ENCODE peak calls at places on chromosomes 1 and 21, in six cellular contexts. O is fibroblast of the aortic adventitia, F is A549, R is upper lobe of right lung, S is AG04449, D is fibroblast of mammary gland. A is an unnamed sample.

GRCh38 chr1:162335126-162335525 is 41.5 kb downstream of the SPATA46 start:
- DNase-seq in R (no peak), S (no peak), F (no peak), D (no peak), O (no peak), A (no peak)

GRCh38 chr1:108570128-108570527 is 10.2 kb downstream of the EEIG2 start:
- DNase-seq in D (no peak), F (peak; percentile 32), S (no peak), R (no peak), O (no peak), A (peak; percentile 58)

GRCh38 chr1:24893431-24893830 is 36.6 kb downstream of the RUNX3 start:
- DNase-seq in F (no peak), D (no peak), S (no peak), R (peak; percentile 61), O (no peak), A (no peak)

GRCh38 chr1:200099040-200099439 is 71.5 kb downstream of the NR5A2 start:
- DNase-seq in D (peak; percentile 62), O (peak; percentile 47), R (no peak), S (no peak), F (no peak), A (no peak)

GRCh38 chr1:72690871-72691270 is 408.5 kb upstream of the NEGR1 start:
- DNase-seq in O (no peak), R (no peak), F (no peak), D (peak; percentile 15), S (no peak), A (no peak)

GRCh38 chr1:163528710-163529348 is 207.1 kb downstream of the NUF2 start:
- DNase-seq in F (peak; percentile 29), R (no peak), S (no peak), D (peak; percentile 35), O (peak; percentile 55), A (peak; percentile 58)

GRCh38 chr1:209728466-209728865 is 23.8 kb downstream of the HSD11B1 start:
- DNase-seq in F (no peak), D (no peak), R (no peak), S (no peak), O (no peak), A (no peak)

GRCh38 chr21:37232274-37233018 is 34.7 kb downstream of the VPS26C start:
- DNase-seq in R (no peak), O (no peak), F (no peak), S (no peak), D (no peak), A (no peak)

GRCh38 chr1:173280899-173281660 is 73.9 kb upstream of the TNFSF4 start:
- DNase-seq in R (no peak), O (no peak), D (no peak), S (no peak), F (no peak), A (peak; percentile 33)

GRCh38 chr1:158506369-158506987 is 34.5 kb downstream of the OR10R2 start:
- DNase-seq in O (peak; percentile 23), S (no peak), R (no peak), F (peak; percentile 7), D (peak; percentile 10), A (peak; percentile 13)

GRCh38 chr1:36585760-36586072 is 103.0 kb upstream of the CSF3R start:
- DNase-seq in D (no peak), O (peak; percentile 3), F (no peak), R (no peak), S (no peak), A (no peak)

GRCh38 chr1:177983087-177983823 is 13.4 kb upstream of the SEC16B start:
- DNase-seq in S (no peak), O (peak; percentile 24), D (peak; percentile 54), F (no peak), R (no peak), A (no peak)

GRCh38 chr1:172719066-172719627 is 60.2 kb downstream of the FASLG start:
- DNase-seq in R (no peak), S (no peak), D (peak; percentile 29), O (peak; percentile 76), F (no peak), A (no peak)

GRCh38 chr1:183180634-183181056 is 5.4 kb upstream of the LAMC2 start:
- DNase-seq in D (peak; percentile 92), S (peak; percentile 65), F (peak; percentile 95), O (peak; percentile 95), R (no peak), A (peak; percentile 79)

GRCh38 chr1:248828845-248829244 is 3.1 kb upstream of the SH3BP5L start:
- DNase-seq in S (no peak), R (no peak), D (peak; percentile 89), O (peak; percentile 94), F (peak; percentile 73), A (peak; percentile 88)

GRCh38 chr1:226661271-226661670 is 77.8 kb downstream of the ITPKB start:
- DNase-seq in S (no peak), F (no peak), O (no peak), D (no peak), R (no peak), A (no peak)

GRCh38 chr1:226663327-226663704 is 75.8 kb downstream of the ITPKB start:
- DNase-seq in S (no peak), O (no peak), F (no peak), D (no peak), R (no peak), A (no peak)

GRCh38 chr1:226662704-226663326 is 76.3 kb downstream of the ITPKB start:
- DNase-seq in F (peak; percentile 40), O (peak; percentile 95), R (no peak), D (peak; percentile 100), S (peak; percentile 92), A (peak; percentile 96)

GRCh38 chr1:226660410-226661182 is 78.5 kb downstream of the ITPKB start:
- DNase-seq in D (no peak), R (no peak), O (no peak), F (no peak), S (no peak), A (peak; percentile 35)

GRCh38 chr1:226661965-226662364 is 77.1 kb downstream of the ITPKB start:
- DNase-seq in O (peak; percentile 33), R (no peak), F (no peak), S (no peak), D (peak; percentile 47), A (peak; percentile 24)
- TF ChIP-seq CTCF in O (peak; percentile 8), R (no peak), F (no peak), S (no peak), D (no peak), A (no peak)

GRCh38 chr1:153262462-153263157 is 3.1 kb downstream of the LORICRIN start:
- DNase-seq in O (no peak), S (no peak), R (no peak), D (no peak), F (no peak), A (no peak)
- H3K4me3 ChIP-seq in O (no peak overlapping the region), S (no peak overlapping the region), R (no peak overlapping the region), D (no peak overlapping the region), F (no peak overlapping the region), A (no peak overlapping the region)

DNA sequence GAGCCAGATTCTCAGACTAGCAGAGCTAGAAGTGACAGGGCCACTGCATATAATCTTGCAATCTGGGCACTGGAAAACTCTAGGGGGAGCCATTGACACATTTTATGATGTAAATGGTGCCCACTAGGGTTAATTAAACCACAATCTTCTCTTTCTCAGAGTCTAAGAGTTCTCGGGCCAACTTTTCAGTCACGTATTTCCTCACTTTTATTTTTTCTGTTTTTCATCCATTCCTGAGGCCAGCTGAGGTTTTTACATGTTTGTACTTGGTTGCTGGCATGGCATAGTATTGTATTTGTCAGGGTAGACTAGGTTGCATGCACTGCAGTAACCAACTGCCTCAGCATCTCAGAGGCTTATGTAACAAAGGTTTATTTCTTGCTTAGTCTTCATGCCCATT is 138.2 kb downstream of the ZNF326 start:
- DNase-seq in F (peak; percentile 31), D (peak; percentile 23), S (no peak), R (no peak), O (peak; percentile 32), A (peak; percentile 47)
- TF ChIP-seq CTCF in F (peak; percentile 27), D (peak; percentile 35), S (no peak), R (peak; percentile 49), O (peak; percentile 21), A (peak; percentile 62)

DNA sequence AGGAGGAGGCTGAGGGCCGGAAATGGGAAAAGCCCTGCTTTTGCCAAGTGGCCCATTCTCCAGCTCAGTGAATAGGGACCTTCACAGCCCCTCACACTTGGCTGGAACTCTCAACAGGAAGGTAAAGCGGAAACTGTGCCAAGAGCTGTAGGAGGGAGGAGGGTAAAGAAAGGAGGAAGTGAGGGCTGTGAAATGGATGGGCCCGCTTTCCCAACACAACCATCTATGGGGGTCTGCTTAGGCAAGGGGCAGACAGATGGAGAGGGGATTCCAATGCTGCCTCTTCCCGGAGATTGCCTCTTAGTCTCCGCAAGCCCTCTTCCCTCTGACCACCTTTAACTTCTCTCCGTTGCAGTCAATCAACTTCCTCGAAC is 5.2 kb downstream of the INKA2 start:
- DNase-seq in O (no peak), F (no peak), R (no peak), S (no peak), D (no peak), A (no peak)
- H3K4me3 ChIP-seq in O (no peak overlapping the region), F (no peak overlapping the region), R (no peak overlapping the region), S (no peak overlapping the region), D (no peak overlapping the region), A (no peak overlapping the region)